ENCODE peak calls at places on chromosomes 1 and 21, in four cellular contexts. One of them, this sample, is unnamed. For H3K27me3 and H3K9me3, the result is how much of the 10 kb centered on the place peaks cover.

GRCh38 chr21:30986966-30987365 is 51.3 kb downstream of the KRTAP19-8 start:
- DNase-seq in NT2/D1: no peak
- DNase-seq in iPS DF 6.9: no peak
- DNase-seq in small intestine: no peak
- DNase-seq in this sample: no peak

GRCh38 chr21:44965251-44966022 is 25.6 kb downstream of the SLX9 start:
- DNase-seq in NT2/D1: no peak
- DNase-seq in iPS DF 6.9: no peak
- DNase-seq in small intestine: no peak
- DNase-seq in this sample: no peak

GRCh38 chr1:230205719-230206198 is 138.7 kb downstream of the GALNT2 start:
- DNase-seq in NT2/D1: no peak
- DNase-seq in iPS DF 6.9: no peak
- DNase-seq in small intestine: peak
- DNase-seq in this sample: no peak

GRCh38 chr1:195495720-195496635 is 1112.3 kb downstream of the KCNT2 start:
- DNase-seq in NT2/D1: peak
- DNase-seq in iPS DF 6.9: no peak
- DNase-seq in small intestine: no peak
- DNase-seq in this sample: no peak

GRCh38 chr1:234039603-234040002 is 135.1 kb downstream of the SLC35F3 start:
- DNase-seq in NT2/D1: no peak
- DNase-seq in iPS DF 6.9: no peak
- DNase-seq in small intestine: no peak
- DNase-seq in this sample: no peak

GRCh38 chr1:25712299-25712970 is 87.6 kb upstream of the SELENON start:
- DNase-seq in NT2/D1: no peak
- DNase-seq in iPS DF 6.9: no peak
- DNase-seq in small intestine: no peak
- DNase-seq in this sample: no peak

GRCh38 chr1:19644761-19645543 is 841 bp downstream of the NBL1 start:
- DNase-seq in NT2/D1: no peak
- DNase-seq in iPS DF 6.9: no peak
- DNase-seq in small intestine: no peak
- DNase-seq in this sample: peak

GRCh38 chr1:230277201-230277771 is 148.8 kb downstream of the PGBD5 start:
- DNase-seq in NT2/D1: peak
- DNase-seq in iPS DF 6.9: peak
- DNase-seq in small intestine: no peak
- DNase-seq in this sample: no peak

GRCh38 chr1:15007842-15008241 is 145.7 kb upstream of the TMEM51 start:
- DNase-seq in NT2/D1: no peak
- DNase-seq in iPS DF 6.9: no peak
- DNase-seq in small intestine: no peak
- DNase-seq in this sample: no peak

GRCh38 chr1:36222481-36223372 is 1.5 kb upstream of the THRAP3 start:
- DNase-seq in NT2/D1: no peak
- DNase-seq in iPS DF 6.9: no peak
- DNase-seq in small intestine: no peak
- DNase-seq in this sample: no peak

GRCh38 chr1:98331232-98331631 is 330.3 kb upstream of the SNX7 start:
- DNase-seq in NT2/D1: no peak
- DNase-seq in iPS DF 6.9: no peak
- DNase-seq in small intestine: no peak
- DNase-seq in this sample: peak

GRCh38 chr1:27011058-27011764 is 1.4 kb downstream of the TENT5B start:
- DNase-seq in NT2/D1: peak
- DNase-seq in iPS DF 6.9: peak
- DNase-seq in small intestine: peak
- DNase-seq in this sample: peak

GRCh38 chr1:2155788-2156187 is 38.8 kb downstream of the FAAP20 start:
- DNase-seq in NT2/D1: no peak
- DNase-seq in iPS DF 6.9: no peak
- DNase-seq in small intestine: no peak
- DNase-seq in this sample: no peak

GRCh38 chr1:156795787-156796186 is 20.9 kb downstream of the SH2D2A start:
- DNase-seq in NT2/D1: no peak
- DNase-seq in iPS DF 6.9: no peak
- DNase-seq in small intestine: no peak
- DNase-seq in this sample: no peak

GRCh38 chr1:62356257-62356835 is 37.1 kb upstream of the KANK4 start:
- DNase-seq in NT2/D1: no peak
- DNase-seq in iPS DF 6.9: no peak
- DNase-seq in small intestine: no peak
- DNase-seq in this sample: peak

GRCh38 chr1:193142409-193142808 is 20.6 kb downstream of the CDC73 start:
- DNase-seq in NT2/D1: no peak
- DNase-seq in iPS DF 6.9: no peak
- DNase-seq in small intestine: no peak
- DNase-seq in this sample: no peak

GRCh38 chr1:174789399-174789798 is 210.3 kb upstream of the CACYBP start:
- DNase-seq in NT2/D1: no peak
- DNase-seq in iPS DF 6.9: no peak
- DNase-seq in small intestine: no peak
- DNase-seq in this sample: peak

GRCh38 chr1:9438431-9439073 is 100.7 kb upstream of the SLC25A33 start:
- DNase-seq in NT2/D1: no peak
- DNase-seq in iPS DF 6.9: no peak
- DNase-seq in small intestine: no peak
- DNase-seq in this sample: peak

GRCh38 chr1:214990619-214991018 is 91.9 kb upstream of the KCNK2 start:
- DNase-seq in NT2/D1: no peak
- DNase-seq in iPS DF 6.9: no peak
- DNase-seq in small intestine: no peak
- DNase-seq in this sample: peak

GRCh38 chr1:6880951-6881690 is 95.9 kb downstream of the CAMTA1 start:
- DNase-seq in NT2/D1: no peak
- DNase-seq in iPS DF 6.9: no peak
- DNase-seq in small intestine: no peak
- DNase-seq in this sample: no peak

GRCh38 chr1:6222644-6223043 is 13.1 kb downstream of the ICMT start:
- DNase-seq in NT2/D1: no peak
- DNase-seq in iPS DF 6.9: no peak
- DNase-seq in small intestine: peak
- DNase-seq in this sample: peak

GRCh38 chr1:15181564-15181963 is 28.0 kb downstream of the TMEM51 start:
- DNase-seq in NT2/D1: no peak
- DNase-seq in iPS DF 6.9: no peak
- DNase-seq in small intestine: no peak
- DNase-seq in this sample: no peak

GRCh38 chr1:23198373-23198772 is 18.9 kb downstream of the HTR1D start:
- DNase-seq in NT2/D1: no peak
- DNase-seq in iPS DF 6.9: no peak
- DNase-seq in small intestine: no peak
- DNase-seq in this sample: peak

GRCh38 chr1:55472784-55473183 is 257.6 kb upstream of the USP24 start:
- DNase-seq in NT2/D1: no peak
- DNase-seq in iPS DF 6.9: no peak
- DNase-seq in small intestine: no peak
- DNase-seq in this sample: peak

GRCh38 chr1:216250861-216251260 is 172.4 kb downstream of the USH2A start:
- DNase-seq in NT2/D1: no peak
- DNase-seq in iPS DF 6.9: no peak
- DNase-seq in small intestine: no peak
- DNase-seq in this sample: no peak

GRCh38 chr1:234218078-234218477 is 155.2 kb upstream of the COA6 start:
- DNase-seq in NT2/D1: no peak
- DNase-seq in iPS DF 6.9: no peak
- DNase-seq in small intestine: no peak
- DNase-seq in this sample: no peak

GRCh38 chr1:210373878-210374599 is 45.3 kb downstream of the HHAT start:
- DNase-seq in NT2/D1: peak
- DNase-seq in iPS DF 6.9: peak
- DNase-seq in small intestine: peak
- DNase-seq in this sample: peak

GRCh38 chr1:48776400-48777218 is at the start of gene BEND5:
- DNase-seq in NT2/D1: peak
- DNase-seq in iPS DF 6.9: peak
- DNase-seq in small intestine: peak
- DNase-seq in this sample: peak

GRCh38 chr1:232267092-232267836 is 362.7 kb downstream of the SIPA1L2 start:
- DNase-seq in NT2/D1: no peak
- DNase-seq in iPS DF 6.9: no peak
- DNase-seq in small intestine: no peak
- DNase-seq in this sample: no peak

GRCh38 chr1:201885531-201886075 is 3.1 kb upstream of the SHISA4 start:
- DNase-seq in NT2/D1: no peak
- DNase-seq in iPS DF 6.9: no peak
- DNase-seq in small intestine: no peak
- DNase-seq in this sample: peak

GRCh38 chr1:7784492-7785071 is 491 bp downstream of the PER3 start:
- DNase-seq in NT2/D1: no peak
- DNase-seq in iPS DF 6.9: no peak
- DNase-seq in small intestine: peak
- DNase-seq in this sample: no peak

GRCh38 chr1:216690593-216690992 is 32.6 kb downstream of the ESRRG start:
- DNase-seq in NT2/D1: no peak
- DNase-seq in iPS DF 6.9: no peak
- DNase-seq in small intestine: peak
- DNase-seq in this sample: no peak

GRCh38 chr1:57633881-57634280 is 210.0 kb upstream of the DAB1 start:
- DNase-seq in NT2/D1: no peak
- DNase-seq in iPS DF 6.9: no peak
- DNase-seq in small intestine: no peak
- DNase-seq in this sample: no peak

GRCh38 chr1:150243003-150243402 is 7.1 kb upstream of the ANP32E start:
- DNase-seq in NT2/D1: no peak
- DNase-seq in iPS DF 6.9: no peak
- DNase-seq in small intestine: no peak
- DNase-seq in this sample: no peak

GRCh38 chr1:115807723-115808122 is 33.2 kb downstream of the NHLH2 start:
- DNase-seq in NT2/D1: peak
- DNase-seq in iPS DF 6.9: peak
- DNase-seq in small intestine: peak
- DNase-seq in this sample: peak

GRCh38 chr1:52037909-52038308 is 4.3 kb upstream of the KTI12 start:
- DNase-seq in NT2/D1: no peak
- DNase-seq in iPS DF 6.9: no peak
- DNase-seq in small intestine: no peak
- DNase-seq in this sample: no peak

GRCh38 chr1:43305461-43305860 is 4.7 kb downstream of the TIE1 start:
- DNase-seq in NT2/D1: no peak
- DNase-seq in iPS DF 6.9: no peak
- DNase-seq in small intestine: no peak
- DNase-seq in this sample: no peak

GRCh38 chr1:223618680-223619079 is 46.8 kb downstream of the CAPN8 start:
- DNase-seq in NT2/D1: no peak
- DNase-seq in iPS DF 6.9: no peak
- DNase-seq in small intestine: no peak
- DNase-seq in this sample: no peak
- H3K27me3 ChIP-seq in NT2/D1: under half
- H3K27me3 ChIP-seq in iPS DF 6.9: under half
- H3K27me3 ChIP-seq in small intestine: under half
- H3K27me3 ChIP-seq in this sample: under half

GRCh38 chr1:160924791-160925651 is 29.6 kb downstream of the ITLN2 start:
- DNase-seq in NT2/D1: no peak
- DNase-seq in iPS DF 6.9: no peak
- DNase-seq in small intestine: peak
- DNase-seq in this sample: no peak
- H3K9me3 ChIP-seq in NT2/D1: under half
- H3K9me3 ChIP-seq in iPS DF 6.9: under half
- H3K9me3 ChIP-seq in small intestine: under half
- H3K9me3 ChIP-seq in this sample: under half

GRCh38 chr1:33848205-33848604 is 15.7 kb upstream of the HMGB4 start:
- DNase-seq in NT2/D1: no peak
- DNase-seq in iPS DF 6.9: no peak
- DNase-seq in small intestine: no peak
- DNase-seq in this sample: no peak

GRCh38 chr1:33842348-33842747 is 21.5 kb upstream of the HMGB4 start:
- DNase-seq in NT2/D1: no peak
- DNase-seq in iPS DF 6.9: no peak
- DNase-seq in small intestine: no peak
- DNase-seq in this sample: no peak

GRCh38 chr1:33849206-33849605 is 14.7 kb upstream of the HMGB4 start:
- DNase-seq in NT2/D1: no peak
- DNase-seq in iPS DF 6.9: no peak
- DNase-seq in small intestine: no peak
- DNase-seq in this sample: no peak

GRCh38 chr1:33841516-33841915 is 22.4 kb upstream of the HMGB4 start:
- DNase-seq in NT2/D1: no peak
- DNase-seq in iPS DF 6.9: no peak
- DNase-seq in small intestine: no peak
- DNase-seq in this sample: no peak

DNA sequence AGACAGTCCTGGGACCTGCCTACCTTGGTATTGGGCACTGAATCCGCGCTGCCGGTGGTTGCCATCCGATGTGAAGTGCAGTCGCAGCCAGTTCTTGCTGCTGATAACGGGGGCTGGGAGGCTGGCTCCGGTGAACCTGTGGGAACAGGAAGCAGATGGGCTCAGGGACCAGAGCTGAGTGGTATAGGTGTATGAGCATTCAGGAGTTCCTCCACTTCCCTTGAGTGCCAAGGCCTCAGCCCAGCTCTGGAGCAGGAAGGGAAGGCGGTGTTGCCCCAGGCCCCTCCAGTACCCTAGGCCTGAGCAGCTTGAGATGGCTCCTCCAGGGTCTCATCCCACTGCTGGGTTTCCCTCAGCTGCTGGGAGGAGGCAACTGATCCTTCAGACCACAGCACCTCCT is 17.0 kb upstream of the HMGB4 start:
- DNase-seq in NT2/D1: no peak
- DNase-seq in iPS DF 6.9: no peak
- DNase-seq in small intestine: no peak
- DNase-seq in this sample: no peak
- H3K27me3 ChIP-seq in NT2/D1: under half
- H3K27me3 ChIP-seq in iPS DF 6.9: under half
- H3K27me3 ChIP-seq in small intestine: under half
- H3K27me3 ChIP-seq in this sample: under half

GRCh38 chr1:33982419-33982818 is 118.5 kb downstream of the HMGB4 start:
- DNase-seq in NT2/D1: no peak
- DNase-seq in iPS DF 6.9: no peak
- DNase-seq in small intestine: no peak
- DNase-seq in this sample: no peak

GRCh38 chr1:33988161-33988560 is 124.3 kb downstream of the HMGB4 start:
- DNase-seq in NT2/D1: no peak
- DNase-seq in iPS DF 6.9: no peak
- DNase-seq in small intestine: no peak
- DNase-seq in this sample: no peak

GRCh38 chr1:33986389-33987095 is 122.7 kb downstream of the HMGB4 start:
- DNase-seq in NT2/D1: no peak
- DNase-seq in iPS DF 6.9: no peak
- DNase-seq in small intestine: no peak
- DNase-seq in this sample: peak

GRCh38 chr1:33985166-33985565 is 121.3 kb downstream of the HMGB4 start:
- DNase-seq in NT2/D1: no peak
- DNase-seq in iPS DF 6.9: no peak
- DNase-seq in small intestine: no peak
- DNase-seq in this sample: peak

DNA sequence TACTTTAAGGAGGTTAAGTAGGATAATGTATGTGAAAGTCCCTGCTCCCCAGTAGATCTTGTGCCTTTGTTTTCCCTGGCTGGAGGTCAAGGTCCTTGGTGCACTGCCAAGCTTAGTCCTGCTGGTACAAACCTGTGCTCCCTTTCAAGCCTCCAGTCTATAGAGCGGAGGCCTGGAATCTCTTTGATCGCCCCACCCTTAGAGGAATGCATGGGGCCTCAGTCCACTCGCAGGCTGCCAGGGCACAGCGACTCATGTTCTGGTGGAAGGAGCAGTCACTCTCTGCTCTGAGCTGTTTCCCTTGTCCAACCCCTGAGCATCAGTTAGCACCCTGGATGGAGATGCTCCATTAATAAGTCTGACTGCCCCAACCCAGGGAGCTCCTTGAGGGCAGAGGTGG is 121.8 kb downstream of the HMGB4 start:
- DNase-seq in NT2/D1: no peak
- DNase-seq in iPS DF 6.9: no peak
- DNase-seq in small intestine: no peak
- DNase-seq in this sample: peak
- H3K9me3 ChIP-seq in NT2/D1: under half
- H3K9me3 ChIP-seq in iPS DF 6.9: under half
- H3K9me3 ChIP-seq in small intestine: under half
- H3K9me3 ChIP-seq in this sample: under half

This sample was measured in MG63.